ENCODE peak calls at places on chromosomes 7 and 10, in five cellular contexts. One of them, this sample, is unnamed.

GRCh38 chr10:110392860-110393732 is 88.4 kb upstream of the SMNDC1 start:
- DNase-seq in heart left ventricle: no peak
- DNase-seq in fibroblast of lung: peak; percentile 84
- DNase-seq in cardiac muscle cell: no peak
- DNase-seq in lower lobe of right lung: no peak
- DNase-seq in this sample: no peak

GRCh38 chr7:11212080-11212711 is 238.5 kb downstream of the PHF14 start:
- DNase-seq in heart left ventricle: peak; percentile 30
- DNase-seq in fibroblast of lung: peak; percentile 83
- DNase-seq in cardiac muscle cell: peak; percentile 80
- DNase-seq in lower lobe of right lung: no peak
- DNase-seq in this sample: no peak

GRCh38 chr7:144622751-144623150 is 213.1 kb downstream of the TPK1 start:
- DNase-seq in heart left ventricle: no peak
- DNase-seq in fibroblast of lung: no peak
- DNase-seq in cardiac muscle cell: no peak
- DNase-seq in lower lobe of right lung: no peak
- DNase-seq in this sample: no peak

GRCh38 chr10:3030765-3031164 is 36.6 kb upstream of the PFKP start:
- DNase-seq in heart left ventricle: no peak
- DNase-seq in fibroblast of lung: no peak
- DNase-seq in cardiac muscle cell: no peak
- DNase-seq in lower lobe of right lung: no peak
- DNase-seq in this sample: no peak

GRCh38 chr10:373516-374309 is 238.5 kb downstream of the ZMYND11 start:
- DNase-seq in heart left ventricle: no peak
- DNase-seq in fibroblast of lung: peak; percentile 41
- DNase-seq in cardiac muscle cell: peak; percentile 67
- DNase-seq in lower lobe of right lung: no peak
- DNase-seq in this sample: no peak

GRCh38 chr10:111598433-111599059 is 521.7 kb downstream of the ADRA2A start:
- DNase-seq in heart left ventricle: peak; percentile 26
- DNase-seq in fibroblast of lung: peak; percentile 33
- DNase-seq in cardiac muscle cell: peak; percentile 83
- DNase-seq in lower lobe of right lung: no peak
- DNase-seq in this sample: no peak

GRCh38 chr10:71927669-71928592 is 36.3 kb upstream of the CHST3 start:
- DNase-seq in heart left ventricle: no peak
- DNase-seq in fibroblast of lung: peak; percentile 42
- DNase-seq in cardiac muscle cell: no peak
- DNase-seq in lower lobe of right lung: no peak
- DNase-seq in this sample: no peak

GRCh38 chr7:25949672-25950487 is 202.1 kb upstream of the NFE2L3 start:
- DNase-seq in heart left ventricle: no peak
- DNase-seq in fibroblast of lung: no peak
- DNase-seq in cardiac muscle cell: peak; percentile 71
- DNase-seq in lower lobe of right lung: no peak
- DNase-seq in this sample: peak; percentile 54

GRCh38 chr10:97508342-97508741 is 9.6 kb downstream of the UBTD1 start:
- DNase-seq in heart left ventricle: no peak
- DNase-seq in fibroblast of lung: peak; percentile 36
- DNase-seq in cardiac muscle cell: no peak
- DNase-seq in lower lobe of right lung: no peak
- DNase-seq in this sample: no peak

GRCh38 chr7:52838981-52839411 is 196.4 kb upstream of the POM121L12 start:
- DNase-seq in heart left ventricle: no peak
- DNase-seq in fibroblast of lung: no peak
- DNase-seq in cardiac muscle cell: no peak
- DNase-seq in lower lobe of right lung: no peak
- DNase-seq in this sample: no peak

DNA sequence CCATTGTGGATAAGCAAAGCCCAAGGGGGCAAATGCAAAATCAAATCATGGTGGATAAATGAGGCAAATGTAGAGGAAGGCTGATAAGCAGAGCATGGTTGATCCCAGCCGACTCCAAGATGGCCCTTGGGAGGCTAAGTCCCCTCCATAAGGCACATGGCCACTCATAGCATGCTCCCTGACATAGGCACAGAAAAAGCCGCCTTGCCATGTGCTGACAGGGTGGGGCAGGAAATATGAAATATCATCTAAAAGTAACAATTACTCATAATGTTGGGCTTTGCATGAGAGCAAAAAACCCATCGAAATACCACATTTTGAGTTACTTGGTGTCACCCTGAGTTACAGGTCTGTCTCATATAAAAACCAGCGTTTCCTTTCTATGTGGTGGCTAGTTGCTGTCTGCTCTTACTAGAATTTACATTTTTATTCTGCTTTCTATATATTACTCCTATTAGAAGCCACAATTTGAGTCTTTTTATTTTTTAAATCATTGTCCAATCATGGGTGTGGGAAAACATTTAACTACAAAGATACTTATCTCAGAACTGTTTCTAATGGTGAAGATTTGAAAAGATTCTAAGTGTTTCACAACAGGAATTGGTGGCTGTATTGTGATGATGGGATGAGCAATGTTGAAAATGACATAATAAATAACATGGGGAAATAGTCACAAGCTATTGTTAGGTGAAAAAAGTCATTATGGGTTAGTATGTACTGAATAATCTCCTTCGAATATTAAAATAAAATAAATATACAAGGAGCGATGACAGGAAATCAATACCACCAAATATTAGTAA is 102.7 kb downstream of the CUBN start:
- DNase-seq in heart left ventricle: no peak
- DNase-seq in fibroblast of lung: peak; percentile 53
- DNase-seq in cardiac muscle cell: no peak
- DNase-seq in lower lobe of right lung: no peak
- DNase-seq in this sample: no peak
- H3K27ac ChIP-seq in heart left ventricle: no peak overlapping the region
- H3K27ac ChIP-seq in fibroblast of lung: peak overlapping the region; percentile 94
- H3K27ac ChIP-seq in cardiac muscle cell: no peak overlapping the region
- H3K27ac ChIP-seq in lower lobe of right lung: peak overlapping the region; percentile 66
- H3K27ac ChIP-seq in this sample: peak overlapping the region; percentile 90

GRCh38 chr7:45088146-45088701 is 545 bp downstream of the NACAD start:
- DNase-seq in heart left ventricle: no peak
- DNase-seq in fibroblast of lung: no peak
- DNase-seq in cardiac muscle cell: no peak
- DNase-seq in lower lobe of right lung: no peak
- DNase-seq in this sample: no peak

GRCh38 chr7:45086348-45087065 is 2.3 kb downstream of the NACAD start:
- DNase-seq in heart left ventricle: no peak
- DNase-seq in fibroblast of lung: no peak
- DNase-seq in cardiac muscle cell: no peak
- DNase-seq in lower lobe of right lung: no peak
- DNase-seq in this sample: no peak

GRCh38 chr7:45085619-45086200 is 3.1 kb downstream of the NACAD start:
- DNase-seq in heart left ventricle: no peak
- DNase-seq in fibroblast of lung: no peak
- DNase-seq in cardiac muscle cell: no peak
- DNase-seq in lower lobe of right lung: no peak
- DNase-seq in this sample: no peak

GRCh38 chr7:45088821-45089313 is at the start of gene NACAD:
- DNase-seq in heart left ventricle: peak; percentile 46
- DNase-seq in fibroblast of lung: no peak
- DNase-seq in cardiac muscle cell: peak; percentile 28
- DNase-seq in lower lobe of right lung: no peak
- DNase-seq in this sample: peak; percentile 41

DNA sequence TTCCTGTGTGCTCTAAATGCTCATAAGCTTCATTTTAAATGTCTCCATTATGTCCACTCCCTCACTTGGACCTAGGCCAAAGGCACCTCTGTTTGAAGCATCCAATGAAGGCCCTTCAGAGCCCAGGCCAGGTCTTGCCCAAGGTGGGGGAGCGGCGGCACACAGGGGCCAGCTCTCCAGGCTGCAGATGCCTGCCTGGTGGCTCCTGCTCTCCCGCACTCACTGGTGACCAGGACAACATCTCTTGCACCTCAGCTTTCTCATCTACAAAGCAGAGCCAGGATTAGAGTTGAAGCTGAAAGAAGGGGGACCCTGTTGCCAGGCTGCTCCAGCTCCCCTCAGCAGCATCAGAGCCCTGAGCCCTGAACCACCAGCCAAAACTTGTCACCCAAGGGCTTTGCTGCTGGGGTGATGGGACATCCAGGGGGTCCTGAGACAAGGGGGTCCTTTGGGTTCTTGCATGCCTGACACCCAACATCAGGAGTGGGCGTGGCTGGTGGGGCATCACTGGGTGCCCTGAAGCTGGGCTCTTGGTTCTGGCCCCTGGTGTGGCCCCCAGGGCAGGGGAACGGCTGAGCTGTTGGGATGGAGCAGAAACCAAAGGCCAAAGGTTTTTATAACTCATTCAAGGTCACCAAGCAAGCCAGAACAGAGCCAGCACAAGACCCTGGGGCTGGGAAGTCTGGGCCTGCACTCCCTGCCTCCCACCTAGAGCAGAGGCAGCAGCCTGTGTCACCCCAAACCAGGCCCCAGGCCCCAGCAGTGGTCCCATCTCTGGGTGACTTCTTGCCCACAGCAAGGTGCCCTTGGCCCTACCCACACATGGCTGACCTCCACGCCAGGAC is 1.2 kb downstream of the NACAD start:
- DNase-seq in heart left ventricle: no peak
- DNase-seq in fibroblast of lung: no peak
- DNase-seq in cardiac muscle cell: no peak
- DNase-seq in lower lobe of right lung: no peak
- DNase-seq in this sample: no peak
- H3K27ac ChIP-seq in heart left ventricle: no peak overlapping the region
- H3K27ac ChIP-seq in fibroblast of lung: no peak overlapping the region
- H3K27ac ChIP-seq in cardiac muscle cell: no peak overlapping the region
- H3K27ac ChIP-seq in lower lobe of right lung: no peak overlapping the region
- H3K27ac ChIP-seq in this sample: no peak overlapping the region

GRCh38 chr10:61840403-61840802 is 61.1 kb upstream of the ARID5B start:
- DNase-seq in heart left ventricle: no peak
- DNase-seq in fibroblast of lung: no peak
- DNase-seq in cardiac muscle cell: no peak
- DNase-seq in lower lobe of right lung: no peak
- DNase-seq in this sample: no peak

GRCh38 chr10:61841338-61841875 is 60.1 kb upstream of the ARID5B start:
- DNase-seq in heart left ventricle: no peak
- DNase-seq in fibroblast of lung: no peak
- DNase-seq in cardiac muscle cell: no peak
- DNase-seq in lower lobe of right lung: no peak
- DNase-seq in this sample: no peak

GRCh38 chr10:61836888-61837747 is 64.4 kb upstream of the ARID5B start:
- DNase-seq in heart left ventricle: no peak
- DNase-seq in fibroblast of lung: peak; percentile 67
- DNase-seq in cardiac muscle cell: no peak
- DNase-seq in lower lobe of right lung: no peak
- DNase-seq in this sample: no peak

GRCh38 chr10:61837748-61838055 is 63.8 kb upstream of the ARID5B start:
- DNase-seq in heart left ventricle: no peak
- DNase-seq in fibroblast of lung: no peak
- DNase-seq in cardiac muscle cell: no peak
- DNase-seq in lower lobe of right lung: no peak
- DNase-seq in this sample: no peak

DNA sequence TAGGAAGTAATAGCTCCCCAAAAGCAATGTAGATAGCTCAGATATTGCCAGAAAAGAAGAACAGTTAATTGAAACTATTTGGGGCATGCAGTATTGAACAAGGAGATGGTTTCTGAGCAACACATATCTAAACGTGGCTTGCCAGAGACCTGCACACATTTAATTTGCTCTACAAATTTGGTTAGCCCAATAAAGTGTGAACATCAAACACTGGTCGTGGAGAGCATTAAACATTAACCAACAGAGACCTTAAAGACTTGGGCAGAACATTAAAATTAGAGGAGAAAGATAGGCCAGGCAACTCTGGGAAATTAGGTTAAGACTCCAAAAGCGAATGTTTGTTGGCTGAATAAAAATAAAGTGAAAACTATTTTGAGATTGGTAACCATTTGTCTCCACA is 61.6 kb upstream of the ARID5B start:
- DNase-seq in heart left ventricle: no peak
- DNase-seq in fibroblast of lung: no peak
- DNase-seq in cardiac muscle cell: no peak
- DNase-seq in lower lobe of right lung: no peak
- DNase-seq in this sample: no peak
- H3K27ac ChIP-seq in heart left ventricle: no peak overlapping the region
- H3K27ac ChIP-seq in fibroblast of lung: no peak overlapping the region
- H3K27ac ChIP-seq in cardiac muscle cell: no peak overlapping the region
- H3K27ac ChIP-seq in lower lobe of right lung: no peak overlapping the region
- H3K27ac ChIP-seq in this sample: peak overlapping the region; percentile 23

DNA sequence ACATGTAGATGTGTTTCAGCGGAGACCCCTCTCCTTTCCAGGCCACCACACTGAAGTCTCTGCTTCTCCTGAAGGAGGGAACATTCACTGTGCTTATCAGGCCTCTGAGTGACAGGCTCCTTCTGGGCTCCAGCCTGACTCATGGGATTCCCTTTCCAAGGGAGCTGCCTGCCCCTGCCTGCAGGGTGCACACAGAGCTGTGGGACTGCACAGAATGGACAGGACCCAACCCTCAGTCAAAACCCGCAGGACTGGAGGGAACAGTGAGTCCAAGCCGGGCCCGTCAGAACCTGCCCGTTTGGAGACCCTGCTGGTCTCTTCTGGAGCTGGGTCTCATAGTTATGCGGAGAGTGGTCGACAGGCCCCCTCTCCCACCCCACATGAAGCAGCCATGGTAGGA is 32.6 kb downstream of the PLAC9 start:
- DNase-seq in heart left ventricle: no peak
- DNase-seq in fibroblast of lung: peak; percentile 54
- DNase-seq in cardiac muscle cell: peak; percentile 54
- DNase-seq in lower lobe of right lung: no peak
- DNase-seq in this sample: no peak
- H3K27ac ChIP-seq in heart left ventricle: peak overlapping the region; percentile 79
- H3K27ac ChIP-seq in fibroblast of lung: peak overlapping the region; percentile 74
- H3K27ac ChIP-seq in cardiac muscle cell: peak overlapping the region; percentile 2
- H3K27ac ChIP-seq in lower lobe of right lung: no peak overlapping the region
- H3K27ac ChIP-seq in this sample: no peak overlapping the region

DNA sequence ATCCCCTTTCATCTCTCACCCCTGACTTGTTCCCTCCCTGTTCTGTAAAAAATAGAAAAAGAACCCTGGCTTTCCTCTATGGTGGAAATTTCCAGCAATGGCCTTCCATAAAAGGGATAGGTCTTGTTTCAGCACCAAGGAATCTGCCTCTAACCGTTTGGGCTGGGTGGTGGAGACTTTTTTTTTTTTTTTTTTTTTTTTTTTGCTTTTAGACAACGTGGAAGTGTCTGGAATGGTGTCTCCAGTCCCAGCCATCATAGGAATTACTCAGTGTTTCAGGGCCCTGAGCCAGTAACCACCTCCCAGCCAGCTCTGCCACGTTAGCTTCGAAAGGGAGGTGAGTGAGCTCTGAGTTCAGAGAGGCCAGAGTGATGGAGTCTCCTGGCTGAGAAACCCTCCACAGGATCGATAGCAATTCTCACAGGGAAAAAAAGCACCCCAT is 97.3 kb upstream of the COL1A2 start:
- DNase-seq in heart left ventricle: peak; percentile 47
- DNase-seq in fibroblast of lung: peak; percentile 94
- DNase-seq in cardiac muscle cell: no peak
- DNase-seq in lower lobe of right lung: no peak
- DNase-seq in this sample: no peak
- H3K27ac ChIP-seq in heart left ventricle: peak overlapping the region; percentile 86
- H3K27ac ChIP-seq in fibroblast of lung: peak overlapping the region; percentile 92
- H3K27ac ChIP-seq in cardiac muscle cell: no peak overlapping the region
- H3K27ac ChIP-seq in lower lobe of right lung: peak overlapping the region; percentile 59
- H3K27ac ChIP-seq in this sample: no peak overlapping the region